ENCODE peak calls at places on chromosome 3, in five cellular contexts. Z is heart left ventricle, A is left ventricle myocardium inferior, N is mesenchymal stem cell, Q is mesendoderm. V is an unnamed sample.

GRCh38 chr3:99872633-99873254 is 55.1 kb downstream of the CMSS1 start:
- DNase-seq in Z (no peak), A (no peak), N (peak), Q (no peak), V (no peak)

GRCh38 chr3:160856450-160856849 is 100.4 kb downstream of the PPM1L start:
- DNase-seq in Z (no peak), A (no peak), N (no peak), Q (no peak), V (no peak)

GRCh38 chr3:78569820-78570219 is 1198.0 kb downstream of the ROBO1 start:
- DNase-seq in Z (no peak), A (no peak), N (no peak), Q (no peak), V (no peak)

GRCh38 chr3:40780801-40781406 is 256.1 kb downstream of the ZNF621 start:
- DNase-seq in Z (peak), A (peak), N (no peak), Q (no peak), V (peak)

GRCh38 chr3:171334465-171334811 is 125.8 kb downstream of the TNIK start:
- DNase-seq in Z (peak), A (peak), N (no peak), Q (no peak), V (no peak)

GRCh38 chr3:55445551-55445950 is 41.6 kb downstream of the WNT5A start:
- DNase-seq in Z (no peak), A (no peak), N (no peak), Q (no peak), V (no peak)

GRCh38 chr3:121063628-121064027 is 155.6 kb downstream of the STXBP5L start:
- DNase-seq in Z (no peak), A (no peak), N (no peak), Q (peak), V (no peak)

GRCh38 chr3:124396397-124396796 is 333.9 kb upstream of the UMPS start:
- DNase-seq in Z (no peak), A (no peak), N (no peak), Q (no peak), V (no peak)

GRCh38 chr3:75188937-75189336 is 475.2 kb upstream of the FRG2C start:
- DNase-seq in Z (no peak), A (no peak), N (no peak), Q (no peak), V (no peak)

GRCh38 chr3:52333869-52334557 is 17.9 kb downstream of the DNAH1 start:
- DNase-seq in Z (no peak), A (no peak), N (no peak), Q (no peak), V (no peak)

GRCh38 chr3:58835075-58835474 is 168.5 kb upstream of the FAM3D start:
- DNase-seq in Z (no peak), A (no peak), N (no peak), Q (no peak), V (no peak)

GRCh38 chr3:187318819-187319616 is 27.5 kb upstream of the MASP1 start:
- DNase-seq in Z (peak), A (no peak), N (peak), Q (peak), V (no peak)

GRCh38 chr3:130395916-130396315 is 50.4 kb downstream of the COL6A5 start:
- DNase-seq in Z (no peak), A (no peak), N (peak), Q (peak), V (no peak)

GRCh38 chr3:139758654-139759291 is 81.0 kb upstream of the NMNAT3 start:
- DNase-seq in Z (peak), A (no peak), N (peak), Q (peak), V (no peak)

GRCh38 chr3:74866357-74866876 is 252.0 kb upstream of the CNTN3 start:
- DNase-seq in Z (no peak), A (no peak), N (no peak), Q (no peak), V (no peak)

GRCh38 chr3:46905661-46906451 is 28.3 kb downstream of the PTH1R start:
- DNase-seq in Z (no peak), A (no peak), N (no peak), Q (no peak), V (peak)

GRCh38 chr3:150054635-150055034 is 83.9 kb upstream of the PFN2 start:
- DNase-seq in Z (no peak), A (no peak), N (no peak), Q (no peak), V (no peak)

GRCh38 chr3:180548050-180548449 is 53.9 kb upstream of the TTC14 start:
- DNase-seq in Z (no peak), A (no peak), N (no peak), Q (no peak), V (peak)

GRCh38 chr3:67901681-67902080 is 247.3 kb upstream of the SUCLG2 start:
- DNase-seq in Z (no peak), A (no peak), N (no peak), Q (no peak), V (no peak)

GRCh38 chr3:67898916-67899315 is 244.5 kb upstream of the SUCLG2 start:
- DNase-seq in Z (no peak), A (no peak), N (no peak), Q (no peak), V (no peak)

GRCh38 chr3:67897686-67898336 is 243.4 kb upstream of the SUCLG2 start:
- DNase-seq in Z (no peak), A (no peak), N (no peak), Q (no peak), V (no peak)

DNA sequence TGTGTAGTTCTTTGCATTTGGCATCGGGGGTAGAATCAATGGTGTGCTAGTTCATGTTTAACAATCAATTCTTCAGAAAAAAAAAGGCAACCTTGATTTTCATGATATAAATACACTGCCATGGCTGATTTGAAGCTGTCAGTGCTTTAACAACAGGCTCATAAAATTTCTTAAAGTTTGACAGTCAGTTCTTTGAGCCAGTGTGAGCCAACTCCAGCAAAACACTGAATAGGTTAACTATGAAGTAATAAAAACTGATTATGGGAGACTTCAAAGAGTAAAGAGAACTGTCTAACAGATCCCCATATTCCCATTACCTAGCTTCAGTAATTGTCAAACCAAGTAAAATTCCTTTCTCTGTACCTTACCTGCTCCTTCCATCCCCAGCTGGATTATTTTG is 241.7 kb upstream of the SUCLG2 start:
- DNase-seq in Z (no peak), A (no peak), N (no peak), Q (no peak), V (no peak)
- H3K27ac ChIP-seq in Z (no peak), A (no peak), N (no peak), Q (no peak), V (no peak)

GRCh38 chr3:66037330-66037985 is 1.3 kb downstream of the MAGI1 start:
- DNase-seq in Z (peak), A (peak), N (peak), Q (peak), V (peak)
- H3K4me3 ChIP-seq in Z (peak), A (peak), N (peak), Q (peak), V (peak)

DNA sequence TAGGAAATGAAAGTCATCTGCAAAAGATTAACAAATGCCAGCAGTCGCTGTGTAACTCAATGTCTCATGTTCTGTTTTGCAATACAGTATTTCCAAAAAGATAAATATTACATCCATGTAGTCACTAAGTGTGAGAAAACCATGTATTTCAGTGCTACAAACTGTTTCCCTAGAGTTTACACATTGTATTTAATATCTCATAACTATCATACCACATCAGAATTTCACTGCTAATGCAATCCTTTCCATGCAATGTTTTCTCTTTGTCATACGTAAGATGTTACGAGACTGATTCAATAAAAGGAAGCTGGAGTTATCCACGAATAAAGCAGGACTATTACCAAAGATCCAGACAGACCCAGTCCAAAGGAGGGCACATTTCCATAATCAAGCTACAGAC is 269.4 kb downstream of the GBE1 start:
- DNase-seq in Z (no peak), A (no peak), N (peak), Q (no peak), V (peak)
- H3K27ac ChIP-seq in Z (no peak), A (peak), N (no peak), Q (no peak), V (peak)

DNA sequence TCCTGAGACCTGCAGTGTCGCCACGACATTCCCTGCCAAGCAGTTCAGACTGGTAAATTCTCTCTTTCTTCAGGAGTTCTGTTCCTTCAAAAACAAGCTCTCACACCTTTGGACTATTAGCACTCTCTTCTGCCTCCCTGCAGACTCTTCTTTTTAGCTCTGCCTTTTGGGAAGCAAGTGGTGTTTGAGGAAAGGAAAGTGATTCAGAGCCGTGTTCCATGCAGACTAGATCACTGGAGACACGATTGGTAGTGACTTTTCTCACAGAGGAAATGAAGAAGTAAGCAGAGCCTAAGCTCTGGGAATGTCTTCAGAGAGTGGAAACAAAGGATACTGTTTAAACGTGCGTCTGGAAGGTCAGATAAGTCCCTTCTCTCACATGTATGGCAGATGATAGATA is 270.6 kb upstream of the TPRG1 start:
- DNase-seq in Z (no peak), A (no peak), N (peak), Q (no peak), V (peak)
- H3K4me3 ChIP-seq in Z (no peak), A (no peak), N (no peak), Q (no peak), V (peak)

GRCh38 chr3:25820372-25820771 is 30.5 kb downstream of the OXSM start:
- DNase-seq in Z (no peak), A (no peak), N (peak), Q (peak), V (peak)
- H3K27ac ChIP-seq in Z (no peak), A (no peak), N (no peak), Q (no peak), V (peak)

GRCh38 chr3:108450444-108450843 is 60.0 kb downstream of the MYH15 start:
- DNase-seq in Z (no peak), A (no peak), N (no peak), Q (no peak), V (no peak)

GRCh38 chr3:108453541-108454057 is 56.8 kb downstream of the MYH15 start:
- DNase-seq in Z (no peak), A (no peak), N (no peak), Q (no peak), V (no peak)

GRCh38 chr3:108447096-108447847 is 63.1 kb downstream of the MYH15 start:
- DNase-seq in Z (no peak), A (no peak), N (no peak), Q (no peak), V (no peak)

GRCh38 chr3:108448593-108448992 is 61.8 kb downstream of the MYH15 start:
- DNase-seq in Z (no peak), A (no peak), N (no peak), Q (no peak), V (no peak)
- H3K4me3 ChIP-seq in Z (no peak), A (no peak), N (no peak), Q (no peak), V (no peak)

DNA sequence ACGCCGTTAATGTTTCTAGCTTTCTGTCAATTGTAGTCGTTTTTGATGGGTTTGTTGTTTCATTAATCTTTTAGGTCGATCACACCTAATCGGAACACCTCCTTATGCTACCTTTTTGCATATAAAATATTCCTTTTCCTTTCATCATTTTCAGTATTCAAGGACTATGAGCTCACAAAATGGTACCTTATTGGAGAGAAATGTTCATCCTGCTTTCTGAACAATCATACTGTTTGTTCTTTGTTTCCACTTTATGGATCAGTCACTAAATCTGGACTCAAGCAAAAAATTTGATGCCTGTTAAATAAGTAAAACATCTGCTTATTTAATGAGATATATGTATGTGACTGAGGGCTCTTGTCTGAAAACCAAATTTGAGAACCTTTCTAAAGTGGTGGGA is 1.1 kb downstream of the KIF15 start:
- DNase-seq in Z (no peak), A (no peak), N (no peak), Q (no peak), V (peak)
- H3K27ac ChIP-seq in Z (no peak), A (no peak), N (no peak), Q (no peak), V (peak)

GRCh38 chr3:136862953-136863352 is 945 bp downstream of the NCK1 start:
- DNase-seq in Z (no peak), A (no peak), N (no peak), Q (no peak), V (no peak)
- H3K4me3 ChIP-seq in Z (peak), A (peak), N (peak), Q (peak), V (peak)